ENCODE peak calls at places on chromosomes 5 and 9, in ten cellular contexts. Q is AG10803; L is glutamatergic neuron; K is SHP77; O is GM19239; F is NCI-H1092 treated with DMSO at 0.1 percent for 48 hours; J is effector memory CD4-positive, alpha-beta T cell; N is HEK293T; T is trophoblast cell; S is NCI-H1417 treated with DMSO at 0.1 percent for 48 hours. G is an unnamed sample.

GRCh38 chr9:76703270-76703669 is 61.0 kb upstream of the PCA3 start:
- DNase-seq in Q (no peak), L (no peak), K (no peak), O (no peak), F (no peak), J (no peak), N (no peak), T (no peak), S (no peak), G (no peak)

GRCh38 chr5:121199238-121199999 is 652.3 kb upstream of the FTMT start:
- DNase-seq in Q (peak), L (no peak), K (peak), O (no peak), F (no peak), J (no peak), N (no peak), T (peak), S (no peak), G (no peak)

GRCh38 chr9:136261686-136262430 is 16.2 kb upstream of the QSOX2 start:
- DNase-seq in Q (no peak), L (no peak), K (no peak), O (no peak), F (no peak), J (no peak), N (no peak), T (no peak), S (no peak), G (no peak)

GRCh38 chr9:91943876-91944470 is 6.1 kb downstream of the ROR2 start:
- DNase-seq in Q (no peak), L (no peak), K (no peak), O (no peak), F (no peak), J (no peak), N (no peak), T (peak), S (no peak), G (no peak)

GRCh38 chr9:74391816-74392215 is 105.3 kb upstream of the RORB start:
- DNase-seq in Q (no peak), L (no peak), K (no peak), O (no peak), F (no peak), J (no peak), N (no peak), T (peak), S (no peak), G (no peak)

GRCh38 chr9:91296354-91296753 is 65.4 kb downstream of the AUH start:
- DNase-seq in Q (no peak), L (no peak), K (no peak), O (no peak), F (no peak), J (no peak), N (no peak), T (no peak), S (no peak), G (no peak)

GRCh38 chr5:110288766-110289165 is 437.7 kb downstream of the TMEM232 start:
- DNase-seq in Q (peak), L (no peak), K (no peak), O (no peak), F (no peak), J (no peak), N (no peak), T (no peak), S (no peak), G (no peak)

GRCh38 chr5:169964247-169964646 is 16.0 kb downstream of the INSYN2B start:
- DNase-seq in Q (no peak), L (no peak), K (no peak), O (no peak), F (no peak), J (no peak), N (no peak), T (no peak), S (no peak), G (no peak)

GRCh38 chr5:93874080-93874479 is 132.7 kb upstream of the POU5F2 start:
- DNase-seq in Q (peak), L (no peak), K (no peak), O (no peak), F (no peak), J (no peak), N (no peak), T (no peak), S (no peak), G (no peak)

GRCh38 chr5:172284275-172284971 is 859 bp upstream of the UBTD2 start:
- DNase-seq in Q (peak), L (no peak), K (no peak), O (peak), F (no peak), J (no peak), N (no peak), T (peak), S (no peak), G (no peak)

GRCh38 chr9:84404095-84404686 is 63.6 kb upstream of the SLC28A3 start:
- DNase-seq in Q (no peak), L (peak), K (no peak), O (peak), F (no peak), J (no peak), N (peak), T (peak), S (no peak), G (no peak)

GRCh38 chr9:129794549-129794948 is 8.4 kb upstream of the TOR1B start:
- DNase-seq in Q (no peak), L (no peak), K (no peak), O (no peak), F (no peak), J (no peak), N (no peak), T (no peak), S (no peak), G (no peak)

GRCh38 chr5:82991678-82992323 is 85.4 kb downstream of the TMEM167A start:
- DNase-seq in Q (no peak), L (no peak), K (peak), O (no peak), F (no peak), J (no peak), N (no peak), T (no peak), S (peak), G (peak)

GRCh38 chr5:34411470-34412346 is 244.4 kb upstream of the RAI14 start:
- DNase-seq in Q (peak), L (peak), K (peak), O (no peak), F (peak), J (no peak), N (no peak), T (peak), S (no peak), G (peak)

GRCh38 chr5:132026516-132027008 is 15.1 kb upstream of the ACSL6 start:
- DNase-seq in Q (no peak), L (no peak), K (no peak), O (no peak), F (no peak), J (peak), N (no peak), T (no peak), S (no peak), G (no peak)

GRCh38 chr5:74034738-74035137 is 408.7 kb downstream of the ARHGEF28 start:
- DNase-seq in Q (peak), L (no peak), K (peak), O (no peak), F (no peak), J (no peak), N (no peak), T (no peak), S (no peak), G (no peak)

GRCh38 chr9:98140503-98140902 is 21.5 kb upstream of the TRIM14 start:
- DNase-seq in Q (no peak), L (no peak), K (no peak), O (no peak), F (no peak), J (no peak), N (no peak), T (no peak), S (no peak), G (no peak)

GRCh38 chr5:169778622-169779596 is 141.8 kb downstream of the DOCK2 start:
- DNase-seq in Q (no peak), L (no peak), K (no peak), O (peak), F (no peak), J (no peak), N (no peak), T (no peak), S (no peak), G (no peak)

GRCh38 chr9:92600075-92600741 is 64.4 kb upstream of the ECM2 start:
- DNase-seq in Q (peak), L (no peak), K (no peak), O (no peak), F (no peak), J (no peak), N (no peak), T (no peak), S (no peak), G (no peak)

GRCh38 chr5:149466457-149466972 is 84.7 kb downstream of the CSNK1A1 start:
- DNase-seq in Q (peak), L (no peak), K (no peak), O (no peak), F (no peak), J (no peak), N (no peak), T (peak), S (no peak), G (no peak)

GRCh38 chr5:168578006-168578405 is 1.2 kb downstream of the PANK3 start:
- DNase-seq in Q (peak), L (no peak), K (no peak), O (no peak), F (no peak), J (no peak), N (no peak), T (peak), S (no peak), G (no peak)

G was measured in NCI-H510A treated with DMSO at 0.1 percent for 48 hours.